ENCODE peak calls at places on chromosomes 1 and 21, in five cellular contexts. H is HT-29; U is DMS79 treated with DMSO at 0.1 percent for 48 hours; G is activated effector memory CD4-positive, alpha-beta T cell treated with anti-CD3 and anti-CD28 coated beads, Interleukin-2, amount 50 U/mL, for 16 hours; O is activated CD4-positive, alpha-beta T cell treated with anti-CD3 and anti-CD28 coated beads for 36 hours. P is an unnamed sample.

GRCh38 chr1:211648336-211648735 is 27.1 kb downstream of the NEK2 start:
- DNase-seq in G (no peak), O (no peak), U (no peak), H (peak), P (peak)

GRCh38 chr1:10057305-10057704 is 24.5 kb downstream of the UBE4B start:
- DNase-seq in O (no peak), G (no peak), H (no peak), U (peak), P (no peak)

GRCh38 chr1:25927541-25928265 is 21.5 kb upstream of the STMN1 start:
- DNase-seq in G (no peak), H (no peak), O (no peak), U (peak), P (no peak)

GRCh38 chr1:35675773-35676172 is 34.4 kb upstream of the PSMB2 start:
- DNase-seq in O (no peak), G (no peak), U (no peak), H (no peak), P (no peak)

GRCh38 chr21:27756191-27756590 is 789.3 kb upstream of the ADAMTS5 start:
- DNase-seq in G (no peak), O (no peak), H (no peak), U (no peak), P (no peak)

GRCh38 chr1:93021539-93022134 is 57.4 kb upstream of the MTF2 start:
- DNase-seq in O (no peak), G (no peak), H (peak), U (peak), P (peak)

GRCh38 chr21:42570362-42570761 is 56.7 kb downstream of the SLC37A1 start:
- DNase-seq in O (no peak), U (no peak), H (no peak), G (peak), P (no peak)

GRCh38 chr21:41453198-41453597 is 27.2 kb downstream of the MX1 start:
- DNase-seq in G (peak), U (no peak), H (no peak), O (no peak), P (no peak)

GRCh38 chr1:101431956-101432510 is 195.2 kb downstream of the S1PR1 start:
- DNase-seq in G (no peak), O (no peak), H (no peak), U (no peak), P (no peak)

GRCh38 chr1:159939603-159940002 is 5.8 kb downstream of the IGSF9 start:
- DNase-seq in G (no peak), U (no peak), H (no peak), O (no peak), P (no peak)

GRCh38 chr1:53328490-53329182 is 766 bp upstream of the LRP8 start:
- DNase-seq in U (no peak), G (peak), O (peak), H (peak), P (no peak)

GRCh38 chr1:183058835-183059234 is 35.6 kb downstream of the LAMC1 start:
- DNase-seq in O (no peak), U (no peak), G (no peak), H (no peak), P (no peak)

GRCh38 chr1:112706505-112707216 is at the start of gene RHOC:
- DNase-seq in H (peak), O (peak), U (peak), G (peak), P (no peak)

GRCh38 chr1:23372481-23372880 is 2.8 kb upstream of the ZNF436 start:
- DNase-seq in U (no peak), H (no peak), G (no peak), O (no peak), P (no peak)

GRCh38 chr1:150366416-150367296 is 2.7 kb downstream of the RPRD2 start:
- DNase-seq in H (peak), O (no peak), G (no peak), U (peak), P (no peak)

GRCh38 chr1:59178803-59179202 is 118.1 kb upstream of the FGGY start:
- DNase-seq in H (no peak), O (no peak), U (no peak), G (no peak), P (no peak)

GRCh38 chr1:18725231-18725895 is 94.7 kb downstream of the PAX7 start:
- DNase-seq in G (no peak), U (no peak), H (no peak), O (no peak), P (no peak)

GRCh38 chr1:49597436-49597835 is 426.3 kb downstream of the AGBL4 start:
- DNase-seq in H (no peak), U (peak), G (no peak), O (no peak), P (no peak)

GRCh38 chr1:111214884-111215283 is 12.6 kb upstream of the CHI3L2 start:
- DNase-seq in H (no peak), G (peak), U (no peak), O (peak), P (no peak)

GRCh38 chr1:33167650-33168447 is 14.0 kb downstream of the TRIM62 start:
- DNase-seq in O (no peak), U (no peak), H (no peak), G (no peak), P (no peak)

GRCh38 chr1:165539908-165540307 is 3.9 kb upstream of the LRRC52 start:
- DNase-seq in G (no peak), O (no peak), U (no peak), H (no peak), P (no peak)

GRCh38 chr1:113140588-113141446 is 67.8 kb downstream of the LRIG2 start:
- DNase-seq in O (peak), U (peak), G (peak), H (peak), P (peak)

GRCh38 chr1:111294390-111294789 is 3.7 kb downstream of the CHIA start:
- DNase-seq in O (no peak), G (no peak), U (no peak), H (no peak), P (no peak)

GRCh38 chr1:232459087-232459486 is 170.8 kb downstream of the SIPA1L2 start:
- DNase-seq in G (no peak), U (no peak), H (no peak), O (no peak), P (no peak)

GRCh38 chr1:193111641-193112090 is 6.5 kb upstream of the GLRX2 start:
- DNase-seq in U (no peak), O (no peak), H (peak), G (no peak), P (peak)

GRCh38 chr1:225426395-225427248 is 1.2 kb downstream of the LBR start:
- DNase-seq in U (peak), H (peak), O (peak), G (peak), P (no peak)

GRCh38 chr1:177170756-177171535 is at the start of gene BRINP2:
- DNase-seq in H (no peak), O (peak), G (no peak), U (peak), P (no peak)

GRCh38 chr1:15180189-15180588 is 26.6 kb downstream of the TMEM51 start:
- DNase-seq in U (no peak), H (no peak), G (no peak), O (no peak), P (no peak)

GRCh38 chr21:37380349-37381323 is 14.1 kb downstream of the DYRK1A start:
- DNase-seq in O (no peak), U (no peak), G (no peak), H (no peak), P (no peak)

GRCh38 chr1:186662752-186663151 is 17.5 kb downstream of the PTGS2 start:
- DNase-seq in G (no peak), H (no peak), O (no peak), U (no peak), P (no peak)

GRCh38 chr1:36740446-36740845 is 257.7 kb upstream of the CSF3R start:
- DNase-seq in H (no peak), O (no peak), U (no peak), G (no peak), P (no peak)

GRCh38 chr1:113874017-113874879 is 2.7 kb upstream of the PTPN22 start:
- DNase-seq in U (no peak), O (peak), G (no peak), H (peak), P (peak)

GRCh38 chr1:156608036-156608674 is 6.9 kb upstream of the GPATCH4 start:
- DNase-seq in O (peak), H (peak), U (peak), G (peak), P (peak)

GRCh38 chr1:227794813-227795183 is 20.7 kb upstream of the PRSS38 start:
- DNase-seq in O (no peak), U (no peak), G (no peak), H (no peak), P (no peak)

GRCh38 chr1:63854091-63854490 is 80.3 kb downstream of the ROR1 start:
- DNase-seq in U (no peak), H (no peak), G (no peak), O (no peak), P (no peak)

GRCh38 chr1:9319789-9320519 is 27.3 kb downstream of the SPSB1 start:
- DNase-seq in U (peak), H (no peak), O (no peak), G (no peak), P (no peak)